ENCODE peak calls at places on chromosomes 3 and 15, in four cellular contexts. T, V, X and U are unnamed samples.
A peak's percentile ranks its signal among the peaks of the same experiment; 100 is the strongest.

GRCh38 chr15:78662028-78662427 is 21.0 kb upstream of the CHRNB4 start:
- DNase-seq in T (no peak), V (no peak), X (no peak), U (no peak)

GRCh38 chr3:129615751-129616281 is 9.3 kb upstream of the PLXND1 start:
- DNase-seq in T (no peak), V (no peak), X (no peak), U (no peak)

GRCh38 chr3:47469616-47470015 is 6.1 kb downstream of the SCAP start:
- DNase-seq in T (no peak), V (no peak), X (no peak), U (no peak)

GRCh38 chr15:67542192-67542461 is 376 bp upstream of the MAP2K5 start:
- DNase-seq in T (no peak), V (no peak), X (no peak), U (no peak)

GRCh38 chr3:98817546-98817945 is 54.4 kb downstream of the ST3GAL6 start:
- DNase-seq in T (no peak), V (peak; percentile 29), X (peak; percentile 59), U (no peak)

GRCh38 chr3:141083831-141084624 is 32.9 kb downstream of the SPSB4 start:
- DNase-seq in T (no peak), V (peak; percentile 75), X (no peak), U (no peak)

GRCh38 chr3:148226246-148226645 is 471.5 kb upstream of the AGTR1 start:
- DNase-seq in T (no peak), V (no peak), X (no peak), U (no peak)

GRCh38 chr15:90915808-90916440 is 12.8 kb downstream of the MAN2A2 start:
- DNase-seq in T (no peak), V (no peak), X (peak; percentile 75), U (no peak)

GRCh38 chr3:110789315-110789714 is 282.3 kb upstream of the NECTIN3 start:
- DNase-seq in T (no peak), V (no peak), X (peak; percentile 84), U (no peak)

GRCh38 chr3:172717493-172718088 is 6.7 kb upstream of the NCEH1 start:
- DNase-seq in T (no peak), V (no peak), X (no peak), U (no peak)

GRCh38 chr3:194275721-194276120 is 75.4 kb downstream of the CPN2 start:
- DNase-seq in T (peak; percentile 41), V (no peak), X (no peak), U (no peak)

DNA sequence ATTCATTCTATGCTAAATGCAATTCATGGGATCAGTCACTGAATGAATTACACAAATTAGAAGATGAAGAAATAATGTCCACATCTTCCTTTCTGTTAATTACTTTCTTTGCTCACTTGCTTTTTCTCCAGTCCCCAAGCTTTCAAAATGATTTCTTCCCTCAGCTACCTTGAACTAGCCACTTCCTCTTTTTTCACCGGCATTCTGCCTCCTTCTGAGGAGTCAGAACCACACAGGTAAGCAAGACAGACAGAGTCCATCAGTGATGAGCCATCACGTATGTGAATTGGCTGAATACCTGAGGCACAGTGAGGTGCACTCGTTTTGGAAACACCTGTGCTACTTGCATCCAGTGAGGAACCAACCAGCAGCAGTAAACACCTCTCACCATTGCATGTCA is 69.1 kb downstream of the ARPP21 start:
- DNase-seq in T (no peak), V (no peak), X (no peak), U (no peak)
- H4K91ac ChIP-seq in T (no peak overlapping the region), V (no peak overlapping the region), X (no peak overlapping the region), U (no peak overlapping the region)

DNA sequence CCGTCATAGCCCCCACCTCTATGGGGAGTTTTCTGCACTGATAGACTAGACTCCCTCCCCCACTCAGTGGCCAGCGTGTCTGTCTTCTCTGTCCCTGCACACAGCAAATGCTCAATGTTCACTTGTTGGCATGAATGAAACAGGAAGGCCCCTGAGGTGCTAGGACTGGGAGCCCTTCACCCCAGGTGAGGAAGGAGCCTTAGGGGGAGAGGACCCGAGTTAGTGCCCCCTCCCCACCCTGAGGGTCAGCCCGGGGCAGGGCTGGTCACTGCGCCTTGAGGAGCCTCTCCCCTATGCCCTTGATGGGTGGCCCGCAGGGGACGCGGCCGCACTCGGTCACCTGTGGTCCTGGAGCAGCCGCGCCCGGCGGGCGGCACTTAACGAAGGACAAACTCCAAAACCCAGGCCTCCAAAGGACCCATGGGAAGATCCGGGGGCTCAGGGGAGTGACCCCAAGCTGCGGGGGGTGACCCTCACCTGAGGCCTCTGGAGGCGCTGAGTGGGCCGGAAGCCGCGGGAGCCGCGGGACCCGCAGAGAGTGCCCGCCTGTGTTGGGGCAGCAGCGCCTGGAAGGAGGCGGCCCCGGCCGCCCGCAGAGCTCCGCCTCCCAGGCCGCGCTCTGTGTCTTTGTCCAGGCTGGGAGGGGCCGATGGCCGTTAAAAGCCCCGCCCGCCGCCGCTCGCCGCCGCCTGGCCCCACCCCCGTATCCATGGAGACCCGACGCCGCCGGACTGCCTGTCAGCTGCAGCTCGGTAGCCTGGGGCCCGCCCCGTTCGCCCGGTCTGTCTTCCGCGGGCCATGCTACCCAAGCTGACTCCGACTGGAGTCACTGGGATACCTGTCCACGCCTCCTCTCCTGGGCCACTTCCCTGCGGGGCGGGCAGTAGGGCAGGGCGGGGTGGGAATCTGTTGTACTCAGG is 15.4 kb upstream of the FANCD2 start:
- DNase-seq in T (peak; percentile 98), V (peak; percentile 89), X (peak; percentile 81), U (peak; percentile 65)
- H4K8ac ChIP-seq in T (no peak overlapping the region), V (no peak overlapping the region), X (no peak overlapping the region), U (peak overlapping the region; percentile 91)

GRCh38 chr3:115947325-115947724 is 324.0 kb downstream of the GAP43 start:
- DNase-seq in T (no peak), V (no peak), X (no peak), U (no peak)

DNA sequence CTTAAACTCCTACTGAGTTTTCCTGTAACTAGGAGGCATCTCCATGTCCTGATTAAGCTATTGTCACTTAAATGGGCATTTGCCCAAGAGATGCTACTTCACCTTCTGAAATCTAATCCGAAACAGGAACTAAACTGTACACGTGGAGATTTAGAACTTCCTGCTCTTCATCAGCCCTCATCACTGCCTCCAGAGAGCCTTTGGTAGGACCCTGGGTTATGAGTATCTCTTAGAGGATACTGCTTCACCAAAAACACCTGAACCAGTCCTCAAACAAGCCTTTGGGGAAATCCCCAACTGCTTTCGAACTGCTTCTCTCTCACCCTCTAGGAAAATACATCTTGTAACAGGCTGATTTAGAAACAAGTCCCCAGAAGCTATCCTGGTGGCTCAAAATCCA is 320.3 kb downstream of the GAP43 start:
- DNase-seq in T (no peak), V (no peak), X (no peak), U (no peak)
- H4K91ac ChIP-seq in T (no peak overlapping the region), V (no peak overlapping the region), X (no peak overlapping the region), U (no peak overlapping the region)

GRCh38 chr15:63322541-63322940 is 45.1 kb downstream of the APH1B start:
- DNase-seq in T (no peak), V (no peak), X (peak; percentile 60), U (no peak)

GRCh38 chr15:63319065-63319464 is 41.7 kb downstream of the APH1B start:
- DNase-seq in T (no peak), V (no peak), X (peak; percentile 26), U (no peak)

GRCh38 chr15:63323798-63324651 is 46.6 kb downstream of the APH1B start:
- DNase-seq in T (no peak), V (no peak), X (no peak), U (no peak)

GRCh38 chr15:63318344-63318743 is 40.9 kb downstream of the APH1B start:
- DNase-seq in T (no peak), V (no peak), X (no peak), U (no peak)

DNA sequence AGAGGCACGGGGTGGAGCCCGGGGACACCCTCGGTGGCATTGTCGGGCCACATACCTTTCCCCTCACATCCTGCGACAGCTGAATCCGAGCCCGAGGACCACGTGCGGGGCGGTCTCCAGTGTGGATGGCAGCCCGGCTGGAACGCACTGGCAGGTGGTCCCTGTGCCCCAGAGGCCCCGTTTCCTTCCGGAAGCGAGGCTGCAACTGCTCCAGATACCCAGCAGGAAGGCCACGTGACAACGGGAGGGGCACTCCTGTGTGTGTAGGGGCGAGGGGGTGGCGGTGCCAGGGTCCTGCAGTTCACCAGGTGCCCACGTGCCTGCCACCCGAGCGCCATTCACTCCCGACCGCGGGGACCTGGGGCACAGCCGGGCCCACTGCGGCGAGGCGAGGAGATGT is 44.1 kb downstream of the APH1B start:
- DNase-seq in T (no peak), V (no peak), X (no peak), U (no peak)
- H4K8ac ChIP-seq in T (no peak overlapping the region), V (no peak overlapping the region), X (no peak overlapping the region), U (no peak overlapping the region)

DNA sequence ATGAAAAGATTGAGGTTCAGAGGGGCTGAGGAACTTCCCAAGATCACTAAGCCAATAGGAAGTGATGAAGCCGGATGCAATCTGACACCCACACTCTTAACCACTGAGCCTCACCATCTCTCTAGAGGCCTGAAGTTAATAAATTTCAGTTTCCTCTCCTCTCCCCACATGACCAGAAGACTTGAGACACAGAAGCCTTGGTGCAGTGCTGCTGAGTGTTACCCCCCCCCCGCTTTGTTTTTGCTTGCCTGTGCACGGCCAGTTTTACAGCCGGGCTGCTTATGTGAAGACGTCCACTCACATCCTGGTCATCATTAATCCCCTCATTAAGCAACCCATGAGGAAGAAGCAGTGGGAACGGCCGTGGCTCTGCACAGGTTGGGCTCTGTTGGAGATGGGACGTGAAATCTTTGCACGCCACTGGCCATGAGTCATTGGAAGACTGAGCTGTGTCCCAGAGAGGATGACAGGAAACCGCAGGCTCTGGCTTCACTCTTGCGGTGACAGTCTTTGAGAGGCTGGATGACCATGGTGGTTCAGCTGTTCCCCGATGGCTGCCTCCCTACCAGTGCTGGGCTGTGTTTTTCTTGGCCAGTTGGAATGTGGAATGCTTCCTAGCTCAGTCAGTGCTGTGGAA is 232.5 kb upstream of the LRTM1 start:
- DNase-seq in T (no peak), V (no peak), X (peak; percentile 100), U (no peak)
- H4K91ac ChIP-seq in T (no peak overlapping the region), V (no peak overlapping the region), X (peak overlapping the region; percentile 99), U (no peak overlapping the region)

GRCh38 chr3:131349454-131349853 is 32.1 kb upstream of the NUDT16 start:
- DNase-seq in T (no peak), V (no peak), X (no peak), U (no peak)
- H4K8ac ChIP-seq in T (no peak overlapping the region), V (no peak overlapping the region), X (no peak overlapping the region), U (no peak overlapping the region)